ENCODE peak calls at places on chromosomes 12 and 14, in six cellular contexts. P, V, T, H, O and C are unnamed samples. For H3K36me3, the result is how much of the 10 kb centered on the place peaks cover.

GRCh38 chr14:93832665-93833064 is 44.4 kb upstream of the PRIMA1 start:
- DNase-seq in P (peak), V (no peak), T (peak), H (no peak), O (peak), C (peak)

GRCh38 chr14:36057452-36058142 is 118.9 kb downstream of the PTCSC3 start:
- DNase-seq in P (no peak), V (peak), T (no peak), H (no peak), O (peak), C (no peak)

GRCh38 chr12:96810057-96810456 is 97.0 kb upstream of the NEDD1 start:
- DNase-seq in P (no peak), V (no peak), T (no peak), H (no peak), O (peak), C (no peak)

GRCh38 chr12:123937707-123938600 is 34.7 kb downstream of the CCDC92 start:
- DNase-seq in P (no peak), V (no peak), T (no peak), H (peak), O (peak), C (no peak)

GRCh38 chr12:48940181-48940580 is 14.9 kb upstream of the FKBP11 start:
- DNase-seq in P (no peak), V (no peak), T (no peak), H (no peak), O (no peak), C (peak)

GRCh38 chr14:85534914-85535313 is 5.0 kb downstream of the FLRT2 start:
- DNase-seq in P (no peak), V (no peak), T (no peak), H (no peak), O (peak), C (no peak)

GRCh38 chr12:117114784-117115183 is 15.6 kb upstream of the TESC start:
- DNase-seq in P (no peak), V (no peak), T (peak), H (no peak), O (no peak), C (peak)

GRCh38 chr14:95526483-95527391 is 8.1 kb upstream of the GLRX5 start:
- DNase-seq in P (no peak), V (no peak), T (no peak), H (no peak), O (no peak), C (no peak)

GRCh38 chr14:105039458-105040205 is 18.7 kb upstream of the CDCA4 start:
- DNase-seq in P (no peak), V (no peak), T (no peak), H (no peak), O (no peak), C (no peak)

GRCh38 chr12:106152334-106152733 is 13.6 kb upstream of the NUAK1 start:
- DNase-seq in P (no peak), V (no peak), T (no peak), H (no peak), O (no peak), C (no peak)

GRCh38 chr12:23093488-23093887 is 468.5 kb downstream of the ETNK1 start:
- DNase-seq in P (no peak), V (no peak), T (no peak), H (no peak), O (no peak), C (no peak)

GRCh38 chr12:130948751-130949150 is 5.0 kb upstream of the ADGRD1 start:
- DNase-seq in P (no peak), V (no peak), T (no peak), H (no peak), O (no peak), C (no peak)

GRCh38 chr12:116136340-116136739 is 141.2 kb downstream of the MED13L start:
- DNase-seq in P (no peak), V (no peak), T (no peak), H (no peak), O (no peak), C (no peak)

GRCh38 chr14:103130017-103130764 is 6.9 kb downstream of the TNFAIP2 start:
- DNase-seq in P (no peak), V (no peak), T (no peak), H (no peak), O (no peak), C (no peak)

GRCh38 chr14:103129301-103130016 is 6.2 kb downstream of the TNFAIP2 start:
- DNase-seq in P (no peak), V (no peak), T (no peak), H (no peak), O (peak), C (peak)

GRCh38 chr14:103127861-103128598 is 4.8 kb downstream of the TNFAIP2 start:
- DNase-seq in P (peak), V (no peak), T (no peak), H (no peak), O (no peak), C (no peak)

GRCh38 chr14:103127356-103127755 is 4.1 kb downstream of the TNFAIP2 start:
- DNase-seq in P (peak), V (no peak), T (no peak), H (no peak), O (no peak), C (no peak)

DNA sequence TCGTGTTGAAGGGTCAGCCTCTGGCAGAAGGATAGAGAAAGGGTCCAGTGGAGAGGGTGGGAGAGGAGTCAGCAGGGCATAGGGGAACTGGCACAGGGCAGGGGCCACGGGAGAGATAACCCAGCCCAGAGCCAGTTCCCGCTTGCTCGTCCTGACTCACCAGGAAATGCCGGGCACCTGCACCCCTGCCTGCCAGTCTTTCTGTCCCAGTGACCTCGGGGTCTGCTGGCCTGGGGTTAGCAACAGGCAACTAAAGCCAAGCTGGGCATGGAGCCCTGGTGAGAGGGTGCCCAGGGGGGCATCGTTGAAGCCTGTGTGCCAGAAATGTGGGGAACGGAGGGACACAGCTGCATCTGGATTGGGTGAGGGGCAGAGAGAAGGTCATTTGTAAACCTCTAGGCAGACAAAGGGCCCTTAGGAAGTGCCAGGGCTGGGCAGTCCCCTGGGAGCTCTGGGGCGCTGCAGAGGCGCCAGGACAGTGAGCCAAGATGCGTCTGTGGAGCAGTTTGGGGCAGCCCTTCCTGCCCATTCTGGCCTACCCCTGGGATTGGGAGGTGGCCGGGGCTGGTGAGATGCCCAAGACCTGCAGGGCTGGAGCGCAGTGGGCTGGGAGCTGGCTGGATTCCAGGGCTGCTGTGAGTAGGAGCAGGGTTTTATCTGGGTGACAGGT is 5.5 kb downstream of the TNFAIP2 start:
- DNase-seq in P (peak), V (no peak), T (peak), H (no peak), O (peak), C (no peak)
- H3K36me3 ChIP-seq in P (under half), V (under half), T (under half), H (under half), O (under half), C (under half)

GRCh38 chr14:67763158-67763822 is 53.1 kb downstream of the ZFYVE26 start:
- DNase-seq in P (no peak), V (no peak), T (no peak), H (no peak), O (no peak), C (no peak)

GRCh38 chr14:67762051-67762450 is 54.3 kb downstream of the ZFYVE26 start:
- DNase-seq in P (no peak), V (no peak), T (no peak), H (no peak), O (no peak), C (no peak)

GRCh38 chr14:67765192-67765834 is 51.1 kb downstream of the ZFYVE26 start:
- DNase-seq in P (no peak), V (no peak), T (no peak), H (no peak), O (no peak), C (no peak)

GRCh38 chr14:67766035-67766680 is 50.2 kb downstream of the ZFYVE26 start:
- DNase-seq in P (peak), V (no peak), T (no peak), H (no peak), O (no peak), C (no peak)

DNA sequence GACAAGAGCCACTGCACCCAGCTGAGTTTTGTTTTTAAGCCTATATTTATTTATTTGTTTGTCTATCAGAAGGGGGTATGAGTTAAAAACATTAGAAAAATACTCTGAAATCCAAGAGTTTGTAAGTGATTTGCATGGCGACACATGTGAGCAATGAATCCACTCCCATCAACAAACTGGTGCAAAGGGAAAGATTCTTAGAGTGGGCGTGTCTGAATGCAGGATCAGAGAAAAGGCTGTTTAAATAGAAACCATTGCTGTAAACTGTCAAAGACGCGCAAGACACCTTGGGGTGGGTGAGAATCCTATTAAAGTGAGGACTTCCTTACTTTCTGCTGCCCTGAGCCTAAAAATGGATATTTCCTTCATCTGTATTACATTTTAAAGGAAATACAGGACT is 51.9 kb downstream of the ZFYVE26 start:
- DNase-seq in P (no peak), V (no peak), T (no peak), H (no peak), O (no peak), C (no peak)
- H3K36me3 ChIP-seq in P (under half), V (under half), T (half or more), H (under half), O (half or more), C (under half)

GRCh38 chr14:75090353-75090752 is 20.9 kb downstream of the ZC2HC1C start:
- DNase-seq in P (no peak), V (no peak), T (no peak), H (no peak), O (no peak), C (no peak)
- H3K36me3 ChIP-seq in P (under half), V (under half), T (half or more), H (half or more), O (under half), C (under half)

GRCh38 chr12:128804762-128805161 is 19.0 kb downstream of the SLC15A4 start:
- DNase-seq in P (no peak), V (no peak), T (no peak), H (no peak), O (no peak), C (no peak)

GRCh38 chr12:128803788-128804187 is 20.0 kb downstream of the SLC15A4 start:
- DNase-seq in P (no peak), V (no peak), T (no peak), H (no peak), O (no peak), C (no peak)

GRCh38 chr12:128800606-128801005 is 23.2 kb downstream of the SLC15A4 start:
- DNase-seq in P (no peak), V (no peak), T (no peak), H (no peak), O (no peak), C (no peak)

GRCh38 chr12:128802756-128803155 is 21.0 kb downstream of the SLC15A4 start:
- DNase-seq in P (no peak), V (no peak), T (no peak), H (no peak), O (no peak), C (no peak)

GRCh38 chr12:128801879-128802391 is 21.8 kb downstream of the SLC15A4 start:
- DNase-seq in P (no peak), V (no peak), T (no peak), H (no peak), O (no peak), C (no peak)
- H3K36me3 ChIP-seq in P (under half), V (under half), T (half or more), H (under half), O (under half), C (under half)

GRCh38 chr12:42343721-42344120 is 17.8 kb downstream of the PPHLN1 start:
- DNase-seq in P (no peak), V (no peak), T (no peak), H (no peak), O (no peak), C (no peak)
- H3K36me3 ChIP-seq in P (under half), V (under half), T (under half), H (under half), O (under half), C (under half)